ENCODE peak calls at places on chromosomes 3 and 15, in five cellular contexts. B is endothelial cell, Y is cardiac fibroblast, T is Calu3, Q is HL-60. A is an unnamed sample.

GRCh38 chr3:175121225-175121624 is 262.1 kb downstream of the NAALADL2 start:
- DNase-seq in Y (no peak), T (peak; percentile 67), B (no peak), Q (no peak), A (no peak)

GRCh38 chr3:51947215-51947900 is 5.2 kb downstream of the PARP3 start:
- DNase-seq in Q (no peak), Y (no peak), T (no peak), B (no peak), A (no peak)

GRCh38 chr15:63598467-63599400 is 1.5 kb downstream of the FBXL22 start:
- DNase-seq in Y (peak; percentile 38), T (no peak), B (no peak), Q (no peak), A (no peak)

GRCh38 chr3:183247190-183247589 is 5.9 kb upstream of the B3GNT5 start:
- DNase-seq in T (no peak), B (no peak), Y (peak; percentile 34), Q (no peak), A (no peak)

GRCh38 chr3:45806072-45806471 is 9.7 kb upstream of the SLC6A20 start:
- DNase-seq in T (no peak), Y (no peak), Q (no peak), B (no peak), A (no peak)

GRCh38 chr3:149042766-149043386 is 43.5 kb downstream of the HLTF start:
- DNase-seq in Y (peak; percentile 54), B (no peak), Q (no peak), T (no peak), A (no peak)

GRCh38 chr3:14455571-14456317 is 53.3 kb downstream of the SLC6A6 start:
- DNase-seq in Y (peak; percentile 34), B (no peak), T (peak; percentile 56), Q (no peak), A (no peak)

GRCh38 chr3:187061748-187062147 is 77.5 kb downstream of the RPL39L start:
- DNase-seq in B (no peak), Y (no peak), T (no peak), Q (no peak), A (no peak)

GRCh38 chr3:32246079-32246675 is 7.7 kb downstream of the CMTM8 start:
- DNase-seq in B (no peak), T (peak; percentile 37), Q (no peak), Y (no peak), A (no peak)

GRCh38 chr15:43186003-43186353 is 775 bp downstream of the CCNDBP1 start:
- DNase-seq in Y (no peak), Q (peak; percentile 45), T (peak; percentile 2), B (no peak), A (no peak)

GRCh38 chr3:14925729-14926591 is 21.4 kb upstream of the NR2C2 start:
- DNase-seq in Y (peak; percentile 80), Q (peak; percentile 43), T (peak; percentile 52), B (peak; percentile 26), A (no peak)

GRCh38 chr3:52707585-52707984 is 1.7 kb downstream of the SPCS1 start:
- DNase-seq in T (no peak), Q (no peak), Y (no peak), B (no peak), A (no peak)

GRCh38 chr3:139894638-139894989 is 40.4 kb upstream of the CLSTN2 start:
- DNase-seq in T (no peak), Y (no peak), Q (no peak), B (no peak), A (no peak)

GRCh38 chr3:51717947-51718346 is 11.1 kb downstream of the GRM2 start:
- DNase-seq in Y (no peak), Q (no peak), T (no peak), B (no peak), A (no peak)

GRCh38 chr15:71094137-71094536 is 21.1 kb upstream of the THSD4 start:
- DNase-seq in Y (no peak), T (no peak), B (no peak), Q (no peak), A (no peak)

GRCh38 chr15:96849501-96849900 is 519.0 kb downstream of the NR2F2 start:
- DNase-seq in Y (peak; percentile 64), T (no peak), B (no peak), Q (no peak), A (no peak)

GRCh38 chr3:72657666-72658065 is 190.6 kb downstream of the SHQ1 start:
- DNase-seq in Y (no peak), Q (peak; percentile 58), T (peak; percentile 5), B (no peak), A (no peak)

GRCh38 chr15:66644815-66645345 is 57.2 kb upstream of the SMAD6 start:
- DNase-seq in B (no peak), T (no peak), Y (peak; percentile 55), Q (no peak), A (no peak)

GRCh38 chr15:25169318-25169717 is 214.5 kb downstream of the SNRPN start:
- DNase-seq in Y (no peak), T (no peak), B (peak; percentile 2), Q (no peak), A (no peak)

GRCh38 chr15:39747326-39747725 is 35.3 kb downstream of the FSIP1 start:
- DNase-seq in B (no peak), Q (no peak), Y (peak; percentile 71), T (no peak), A (no peak)

GRCh38 chr3:57758686-57759085 is 2.6 kb downstream of the SLMAP start:
- DNase-seq in Y (peak; percentile 15), T (no peak), Q (no peak), B (no peak), A (no peak)

GRCh38 chr3:30631237-30631961 is 25.0 kb downstream of the TGFBR2 start:
- DNase-seq in B (no peak), T (no peak), Q (peak; percentile 41), Y (peak; percentile 52), A (peak; percentile 54)

GRCh38 chr3:158918008-158918407 is 116.2 kb downstream of the MFSD1 start:
- DNase-seq in T (peak; percentile 89), Q (peak; percentile 32), B (peak; percentile 69), Y (peak; percentile 56), A (no peak)

GRCh38 chr15:77907824-77908751 is 169.4 kb downstream of the TBC1D2B start:
- DNase-seq in B (peak; percentile 77), T (no peak), Q (peak; percentile 64), Y (peak; percentile 62), A (no peak)

GRCh38 chr15:26899658-26900057 is 32.8 kb downstream of the GABRA5 start:
- DNase-seq in Q (no peak), T (no peak), B (no peak), Y (no peak), A (no peak)

GRCh38 chr3:54120657-54121403 is 1.5 kb upstream of the CACNA2D3 start:
- DNase-seq in Q (no peak), T (peak; percentile 16), B (peak; percentile 33), Y (peak; percentile 23), A (no peak)

GRCh38 chr3:156615592-156616173 is 58.7 kb upstream of the TIPARP start:
- DNase-seq in B (no peak), Q (no peak), T (no peak), Y (peak; percentile 92), A (no peak)

DNA sequence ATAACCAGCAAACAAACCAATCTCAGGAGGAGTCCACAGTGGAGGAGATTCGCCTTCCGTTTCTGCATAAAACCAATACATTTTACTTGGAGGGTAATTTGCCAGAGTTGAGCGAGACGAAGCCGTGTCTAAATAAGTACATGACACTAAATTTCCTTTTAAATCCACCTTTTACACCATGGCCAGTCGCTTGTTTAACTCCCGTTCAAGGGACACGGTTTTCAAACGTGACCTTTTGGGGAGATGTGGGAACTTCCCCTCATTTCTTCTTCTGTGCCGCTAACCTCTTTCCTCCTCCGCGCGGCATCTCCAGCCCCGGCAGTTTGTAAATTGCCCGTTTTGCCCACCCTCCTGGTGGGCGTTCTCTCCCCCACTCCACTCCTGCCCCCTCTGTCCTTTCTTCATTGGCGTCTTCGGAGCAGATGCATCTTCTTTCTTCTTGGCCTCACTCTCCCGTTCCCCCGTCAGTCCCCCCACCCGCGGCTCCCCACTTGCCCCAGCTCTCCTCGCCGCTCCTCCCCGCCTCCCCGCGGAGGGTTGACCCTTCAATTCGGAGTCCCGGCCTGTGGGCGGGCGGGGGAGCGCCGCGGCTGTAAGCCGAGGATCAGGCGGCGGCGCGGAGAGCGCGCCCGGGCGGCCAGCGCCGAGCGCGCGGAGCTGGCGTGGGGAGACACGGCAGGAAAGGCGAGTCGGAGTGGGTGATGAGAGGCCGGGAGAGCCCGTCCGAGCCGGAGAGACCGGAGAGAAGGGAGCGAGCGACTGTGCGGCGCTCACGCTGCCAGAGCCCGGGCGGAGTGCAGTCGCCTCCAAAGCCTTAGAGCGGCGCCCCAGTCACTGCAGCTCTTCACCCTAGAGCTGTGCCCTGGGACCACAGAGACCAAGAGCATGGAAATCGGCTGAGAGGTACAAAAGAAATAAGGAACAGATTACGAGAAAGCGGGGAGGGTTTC is at the start of gene NLGN1:
- DNase-seq in Y (peak; percentile 78), B (peak; percentile 71), T (peak; percentile 71), Q (peak; percentile 4), A (no peak)
- TF ChIP-seq CTCF in Y (peak; percentile 32), B (no peak), T (no peak), Q (no peak), A (no peak)

GRCh38 chr3:10249833-10250232 is 1.6 kb downstream of the TATDN2 start:
- DNase-seq in T (no peak), Y (no peak), B (no peak), Q (no peak), A (no peak)

GRCh38 chr3:10247679-10248183 is 528 bp upstream of the TATDN2 start:
- DNase-seq in Y (no peak), B (no peak), Q (no peak), T (no peak), A (no peak)

GRCh38 chr3:10251006-10251405 is 2.7 kb downstream of the TATDN2 start:
- DNase-seq in Q (no peak), Y (no peak), T (no peak), B (no peak), A (no peak)

GRCh38 chr3:10248984-10249748 is 907 bp downstream of the TATDN2 start:
- DNase-seq in B (peak; percentile 16), Y (no peak), T (peak; percentile 28), Q (peak; percentile 49), A (peak; percentile 55)

DNA sequence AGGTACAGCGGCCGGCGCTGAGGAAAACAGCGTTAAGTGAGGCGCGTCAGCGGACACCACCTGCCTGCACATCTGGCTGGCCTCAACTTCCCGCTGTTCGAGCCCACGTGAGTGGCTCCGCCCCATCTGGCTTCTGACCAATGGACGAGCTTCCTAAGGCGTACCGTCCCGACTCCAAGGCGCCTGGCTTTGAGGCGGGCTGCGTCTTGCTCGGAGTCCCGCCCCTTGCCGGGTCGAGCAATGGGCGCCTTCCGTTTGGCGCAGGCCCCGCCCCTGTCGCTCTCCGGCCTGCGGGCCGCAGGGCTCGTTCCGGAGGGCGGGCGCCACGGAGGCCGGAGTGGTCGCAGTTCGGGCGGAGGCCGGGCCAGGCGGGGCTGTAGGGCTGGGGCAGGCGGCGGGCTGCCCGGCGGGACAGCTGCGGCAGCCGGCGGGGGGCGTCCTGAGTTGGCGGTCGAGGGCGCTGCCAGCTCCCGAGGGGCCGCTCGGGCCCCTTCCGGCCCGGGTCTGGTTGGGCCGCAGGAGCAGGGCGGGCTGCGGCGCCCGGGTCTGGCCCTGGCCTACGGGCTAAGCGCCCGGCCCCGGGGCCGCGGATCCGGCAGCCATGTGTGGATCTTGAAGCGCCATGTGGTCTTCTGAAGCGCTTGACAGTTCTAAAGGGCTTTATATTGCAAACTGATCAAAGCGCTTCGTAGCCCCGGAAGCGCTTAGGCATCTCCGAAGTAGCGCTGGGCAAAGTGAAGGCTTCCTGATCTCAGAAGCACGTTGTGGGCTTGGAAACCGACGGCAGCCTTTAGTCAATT is at the start of gene TATDN2:
- DNase-seq in Y (peak; percentile 98), Q (peak; percentile 98), T (peak; percentile 94), B (peak; percentile 87), A (peak; percentile 94)
- TF ChIP-seq CTCF in Y (no peak), Q (no peak), T (no peak), B (no peak), A (no peak)

GRCh38 chr3:66195347-66195783 is 25.4 kb upstream of the SLC25A26 start:
- DNase-seq in B (peak; percentile 15), Q (no peak), T (peak; percentile 77), Y (peak; percentile 48), A (no peak)
- TF ChIP-seq CTCF in B (no peak), Q (no peak), T (no peak), Y (peak; percentile 22), A (no peak)

GRCh38 chr3:144114767-144115166 is 143.1 kb downstream of the DIPK2A start:
- DNase-seq in Q (no peak), Y (no peak), B (no peak), T (no peak), A (no peak)
- TF ChIP-seq CTCF in Q (no peak), Y (no peak), B (no peak), T (no peak), A (no peak)